ENCODE peak calls at places on chromosomes 13 and 19, in seven cellular contexts. R is iris pigment epithelial cell; A is cardiac fibroblast; V is adipocyte; E is EL; C is CD8-positive, alpha-beta T cell; U is hypothalamus. I is an unnamed sample.

GRCh38 chr19:43618921-43619261 is 538 bp downstream of the ZNF428 start:
- DNase-seq in A (no peak), U (no peak), V (no peak), R (no peak), E (no peak), C (peak), I (no peak)

GRCh38 chr13:40982772-40983171 is 36.3 kb downstream of the ELF1 start:
- DNase-seq in E (no peak), R (peak), A (peak), C (peak), U (no peak), V (peak), I (no peak)

GRCh38 chr19:56217039-56217949 is 15.2 kb downstream of the ZSCAN5C start:
- DNase-seq in R (peak), A (peak), C (no peak), U (no peak), E (peak), V (peak), I (no peak)

GRCh38 chr13:33494596-33495214 is 209.2 kb upstream of the STARD13 start:
- DNase-seq in R (peak), U (no peak), V (peak), C (no peak), E (peak), A (peak), I (no peak)

GRCh38 chr13:24670927-24671326 is 9.3 kb upstream of the ATP12A start:
- DNase-seq in C (peak), V (peak), U (no peak), E (peak), A (peak), R (peak), I (no peak)

GRCh38 chr19:17775991-17776803 is 18.7 kb upstream of the B3GNT3 start:
- DNase-seq in A (peak), E (no peak), V (no peak), C (no peak), U (no peak), R (peak), I (no peak)

GRCh38 chr13:22748866-22749586 is 431.8 kb upstream of the SGCG start:
- DNase-seq in E (no peak), V (no peak), A (no peak), C (no peak), R (peak), U (no peak), I (no peak)

GRCh38 chr19:6220385-6221191 is 59.2 kb downstream of the MLLT1 start:
- DNase-seq in R (peak), E (peak), U (no peak), V (peak), A (peak), C (no peak), I (no peak)

GRCh38 chr13:108777421-108778420 is 148.3 kb downstream of the MYO16 start:
- DNase-seq in A (no peak), U (no peak), C (no peak), R (peak), E (no peak), V (no peak), I (no peak)

GRCh38 chr13:88086577-88086976 is 415.4 kb downstream of the SLITRK5 start:
- DNase-seq in A (no peak), C (no peak), V (no peak), E (peak), R (peak), U (no peak), I (no peak)

GRCh38 chr13:34682406-34682805 is 259.7 kb upstream of the NBEA start:
- DNase-seq in A (no peak), C (no peak), E (no peak), U (no peak), R (no peak), V (no peak), I (no peak)

GRCh38 chr13:27353166-27353583 is 71.2 kb upstream of the GTF3A start:
- DNase-seq in E (peak), C (no peak), U (no peak), V (no peak), A (peak), R (peak), I (no peak)

GRCh38 chr19:15129856-15130580 is 22.8 kb downstream of the SYDE1 start:
- DNase-seq in U (no peak), A (no peak), R (no peak), V (no peak), E (no peak), C (peak), I (no peak)

GRCh38 chr13:110888390-110888789 is 26.5 kb downstream of the ANKRD10 start:
- DNase-seq in E (no peak), V (no peak), C (no peak), R (no peak), U (no peak), A (no peak), I (no peak)

GRCh38 chr13:79621902-79622301 is 140.9 kb downstream of the NDFIP2 start:
- DNase-seq in E (no peak), R (no peak), U (no peak), V (no peak), A (no peak), C (no peak), I (no peak)

GRCh38 chr13:85497652-85498051 is 301.6 kb downstream of the SLITRK6 start:
- DNase-seq in U (no peak), V (peak), A (peak), C (no peak), E (peak), R (peak), I (no peak)

GRCh38 chr13:50574731-50575130 is 268.8 kb downstream of the DLEU7 start:
- DNase-seq in C (no peak), A (peak), V (peak), E (peak), R (peak), U (no peak), I (no peak)

GRCh38 chr19:38210458-38210987 is 13.5 kb downstream of the DPF1 start:
- DNase-seq in V (no peak), E (no peak), A (no peak), C (no peak), U (peak), R (no peak), I (no peak)

GRCh38 chr13:73189766-73190165 is 131.0 kb downstream of the KLF5 start:
- DNase-seq in E (no peak), R (no peak), A (no peak), V (no peak), U (no peak), C (no peak), I (no peak)

GRCh38 chr19:43623889-43624670 is 4.7 kb upstream of the ZNF428 start:
- DNase-seq in U (no peak), R (no peak), A (no peak), V (no peak), E (no peak), C (no peak), I (no peak)

GRCh38 chr19:12880551-12881171 is 588 bp downstream of the DNASE2 start:
- DNase-seq in V (no peak), U (no peak), R (no peak), C (no peak), A (peak), E (peak), I (no peak)

GRCh38 chr19:55086730-55087541 is 11.3 kb downstream of the EPS8L1 start:
- DNase-seq in V (peak), E (peak), A (peak), C (peak), U (peak), R (peak), I (peak)